ENCODE peak calls at places on chromosomes 7 and 10, in eight cellular contexts. L is fibroblast of the aortic adventitia, Y is MCF 10A, G is H9, S is ovary, K is neural crest cell, F is stomach, O is H1. E is an unnamed sample.

GRCh38 chr10:102904337-102904736 is 13.8 kb upstream of the CNNM2 start:
- DNase-seq in L (no peak), Y (no peak), G (no peak), S (no peak), K (no peak), F (no peak), O (no peak), E (no peak)

GRCh38 chr10:2076528-2076927 is 339.2 kb upstream of the ADARB2 start:
- DNase-seq in L (no peak), Y (no peak), G (peak), S (no peak), K (no peak), F (no peak), O (no peak), E (no peak)

GRCh38 chr7:120550494-120551048 is 277.6 kb downstream of the KCND2 start:
- DNase-seq in L (peak), Y (no peak), G (no peak), S (no peak), K (no peak), F (no peak), O (no peak), E (peak)

GRCh38 chr10:119454231-119454804 is 88.2 kb downstream of the RGS10 start:
- DNase-seq in L (no peak), Y (no peak), G (peak), S (no peak), K (no peak), F (no peak), O (no peak), E (no peak)

GRCh38 chr10:8677642-8678041 is 623.2 kb downstream of the GATA3 start:
- DNase-seq in L (no peak), Y (no peak), G (no peak), S (no peak), K (no peak), F (no peak), O (no peak), E (no peak)

GRCh38 chr7:104358743-104359142 is 30.3 kb downstream of the LHFPL3 start:
- DNase-seq in L (no peak), Y (no peak), G (no peak), S (no peak), K (no peak), F (no peak), O (no peak), E (no peak)

GRCh38 chr7:151053091-151053490 is 4.6 kb downstream of the CDK5 start:
- DNase-seq in L (no peak), Y (no peak), G (no peak), S (no peak), K (no peak), F (no peak), O (no peak), E (peak)

GRCh38 chr7:141844256-141844655 is 3.0 kb upstream of the PRSS37 start:
- DNase-seq in L (no peak), Y (no peak), G (no peak), S (no peak), K (no peak), F (no peak), O (no peak), E (no peak)

GRCh38 chr10:121910673-121911420 is 17.0 kb downstream of the ATE1 start:
- DNase-seq in L (peak), Y (peak), G (no peak), S (no peak), K (no peak), F (no peak), O (no peak), E (no peak)

GRCh38 chr10:131891196-131891928 is 9.4 kb upstream of the PPP2R2D start:
- DNase-seq in L (no peak), Y (peak), G (peak), S (no peak), K (peak), F (no peak), O (peak), E (peak)
- TF ChIP-seq CTCF in L (no peak), Y (no peak), G (peak), S (no peak), K (peak), F (no peak), O (peak), E (peak)

GRCh38 chr10:78207776-78208175 is 174.1 kb downstream of the RPS24 start:
- DNase-seq in L (no peak), Y (no peak), G (no peak), S (no peak), K (no peak), F (no peak), O (no peak), E (no peak)
- TF ChIP-seq CTCF in L (no peak), Y (no peak), G (no peak), S (no peak), K (no peak), F (no peak), O (no peak), E (no peak)

DNA sequence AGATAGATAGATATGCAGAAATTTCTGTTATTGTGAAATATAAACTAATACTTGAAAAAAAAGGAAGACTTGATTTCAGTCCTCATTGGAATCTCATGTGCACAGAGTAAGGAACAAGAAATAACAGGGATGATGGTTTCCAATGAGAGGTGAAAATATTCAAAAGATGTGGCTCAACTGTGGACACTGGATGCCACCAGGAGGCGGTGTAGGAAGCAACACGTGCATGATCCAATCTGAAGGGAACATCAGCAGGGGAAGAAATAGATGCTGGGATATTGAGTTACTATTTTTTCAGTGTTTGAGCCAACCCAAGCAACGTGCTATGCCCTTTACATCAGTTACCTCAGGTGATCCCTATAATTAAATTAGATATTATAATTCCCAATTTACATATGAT is 710.8 kb upstream of the LRRTM3 start:
- DNase-seq in L (no peak), Y (peak), G (no peak), S (no peak), K (no peak), F (no peak), O (no peak), E (peak)
- TF ChIP-seq CTCF in L (no peak), Y (no peak), G (peak), S (no peak), K (peak), F (no peak), O (peak), E (peak)

DNA sequence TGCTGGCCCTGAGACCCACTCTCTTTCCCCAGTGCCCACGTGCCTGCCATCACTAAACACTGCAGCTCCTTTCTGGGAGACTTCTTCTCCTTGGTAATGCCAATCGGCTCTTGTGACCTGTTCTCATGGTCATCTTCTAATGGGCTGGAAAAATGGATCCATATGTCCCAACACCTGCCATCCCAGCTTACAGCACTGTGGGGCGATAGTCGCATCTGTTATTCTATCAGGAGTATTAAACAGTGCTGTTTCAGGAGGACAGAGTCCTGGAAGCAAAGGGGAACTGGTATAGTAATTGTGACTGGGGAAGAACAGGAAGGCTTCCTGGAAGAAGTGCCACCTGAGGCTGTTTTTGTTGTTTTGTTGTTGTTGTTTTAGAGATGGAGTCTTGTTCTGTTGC is 411.2 kb downstream of the GLRX3 start:
- DNase-seq in L (no peak), Y (peak), G (peak), S (no peak), K (no peak), F (no peak), O (no peak), E (peak)
- TF ChIP-seq CTCF in L (no peak), Y (peak), G (peak), S (no peak), K (peak), F (no peak), O (peak), E (peak)

GRCh38 chr7:73838642-73839041 is 3.7 kb downstream of the METTL27 start:
- DNase-seq in L (no peak), Y (peak), G (no peak), S (no peak), K (no peak), F (no peak), O (no peak), E (no peak)

GRCh38 chr7:73839290-73839689 is 3.0 kb downstream of the METTL27 start:
- DNase-seq in L (no peak), Y (no peak), G (no peak), S (no peak), K (no peak), F (no peak), O (no peak), E (no peak)

GRCh38 chr7:73841689-73842247 is 548 bp downstream of the METTL27 start:
- DNase-seq in L (no peak), Y (peak), G (peak), S (peak), K (no peak), F (no peak), O (peak), E (no peak)

GRCh38 chr7:73840715-73841379 is 1.5 kb downstream of the METTL27 start:
- DNase-seq in L (no peak), Y (no peak), G (no peak), S (no peak), K (no peak), F (no peak), O (no peak), E (peak)

GRCh38 chr7:73839743-73840714 is 2.3 kb downstream of the METTL27 start:
- DNase-seq in L (no peak), Y (no peak), G (peak), S (no peak), K (no peak), F (no peak), O (no peak), E (no peak)
- TF ChIP-seq CTCF in L (no peak), Y (no peak), G (peak), S (no peak), K (peak), F (no peak), O (peak), E (peak)